ENCODE peak calls at places on chromosomes 12 and 14, in eight cellular contexts. X is B cell, K is MCF 10A, H is endothelial cell, W is keratinocyte, L is gastrocnemius medialis, Q is adrenal gland, A is epithelial cell of esophagus. T is an unnamed sample.

GRCh38 chr12:2804390-2805145 is 7.9 kb upstream of the ITFG2 start:
- DNase-seq in Q (peak), W (no peak), K (no peak), L (peak), X (no peak), A (no peak), H (no peak), T (no peak)

GRCh38 chr12:111105294-111105693 is 184.9 kb upstream of the MYL2 start:
- DNase-seq in A (no peak), L (no peak), K (no peak), H (no peak), X (no peak), Q (no peak), W (no peak), T (no peak)

GRCh38 chr14:75182820-75183219 is 6.4 kb upstream of the TMED10 start:
- DNase-seq in L (no peak), K (peak), A (peak), H (no peak), W (no peak), Q (peak), X (no peak), T (no peak)

GRCh38 chr14:72948481-72949138 is 22.3 kb downstream of the DCAF4 start:
- DNase-seq in Q (peak), H (peak), X (peak), L (peak), K (peak), W (no peak), A (peak), T (peak)

GRCh38 chr14:99846808-99847207 is 53.6 kb downstream of the EML1 start:
- DNase-seq in H (no peak), X (no peak), L (no peak), K (no peak), W (no peak), A (no peak), Q (no peak), T (no peak)

GRCh38 chr14:82075566-82075965 is 541.9 kb upstream of the SEL1L start:
- DNase-seq in K (peak), Q (peak), H (peak), A (peak), L (no peak), W (no peak), X (no peak), T (peak)

GRCh38 chr12:54018608-54018984 is 9.6 kb upstream of the HOXC6 start:
- DNase-seq in W (no peak), K (peak), Q (no peak), X (no peak), A (no peak), L (peak), H (no peak), T (no peak)

GRCh38 chr12:130804216-130804615 is 34.8 kb downstream of the STX2 start:
- DNase-seq in A (no peak), Q (no peak), L (no peak), H (no peak), K (no peak), W (no peak), X (no peak), T (no peak)

GRCh38 chr14:96380735-96381134 is 11.2 kb upstream of the AK7 start:
- DNase-seq in A (no peak), H (no peak), X (no peak), Q (no peak), L (no peak), W (no peak), K (no peak), T (no peak)

GRCh38 chr14:90508536-90509254 is 111.9 kb downstream of the CALM1 start:
- DNase-seq in W (no peak), H (no peak), X (no peak), A (peak), K (no peak), L (no peak), Q (no peak), T (no peak)

GRCh38 chr14:103386632-103387329 is 1.6 kb downstream of the MARK3 start:
- DNase-seq in H (no peak), X (no peak), L (no peak), K (no peak), W (no peak), Q (no peak), A (peak), T (no peak)

GRCh38 chr12:62288328-62288727 is 28.1 kb downstream of the USP15 start:
- DNase-seq in Q (no peak), W (no peak), H (no peak), X (no peak), K (no peak), A (no peak), L (no peak), T (no peak)

GRCh38 chr12:69266045-69266635 is 26.8 kb downstream of the CPSF6 start:
- DNase-seq in X (no peak), W (no peak), K (peak), Q (no peak), H (no peak), A (peak), L (no peak), T (no peak)

GRCh38 chr12:8692573-8692972 is 5.2 kb upstream of the RIMKLB start:
- DNase-seq in X (peak), L (no peak), W (no peak), H (peak), A (peak), K (no peak), Q (no peak), T (no peak)

GRCh38 chr14:91835920-91836843 is 31.2 kb downstream of the TC2N start:
- DNase-seq in A (peak), K (peak), H (peak), W (peak), L (peak), Q (peak), X (peak), T (peak)

GRCh38 chr12:79737875-79738718 is 47.3 kb upstream of the PAWR start:
- DNase-seq in X (peak), Q (no peak), A (peak), H (peak), K (peak), L (no peak), W (peak), T (peak)

GRCh38 chr12:80958162-80958561 is 20.4 kb upstream of the LIN7A start:
- DNase-seq in H (no peak), K (no peak), X (no peak), W (no peak), Q (no peak), A (no peak), L (no peak), T (no peak)

GRCh38 chr12:54300267-54300731 is 516 bp downstream of the NFE2 start:
- DNase-seq in Q (no peak), X (no peak), A (no peak), K (peak), L (no peak), H (no peak), W (no peak), T (no peak)

GRCh38 chr12:65603428-65604351 is 220.6 kb upstream of the HMGA2 start:
- DNase-seq in Q (no peak), W (no peak), H (no peak), K (peak), A (peak), L (no peak), X (no peak), T (no peak)

GRCh38 chr14:102213984-102214658 is 74.4 kb downstream of the WDR20 start:
- DNase-seq in W (no peak), H (no peak), A (peak), X (no peak), Q (no peak), L (no peak), K (no peak), T (no peak)

GRCh38 chr12:76948895-76949294 is 70.1 kb upstream of the CSRP2 start:
- DNase-seq in Q (no peak), X (no peak), W (no peak), H (no peak), K (no peak), L (no peak), A (no peak), T (no peak)

GRCh38 chr12:24898185-24898584 is 50.7 kb downstream of the BCAT1 start:
- DNase-seq in W (no peak), H (no peak), L (no peak), K (peak), A (no peak), Q (no peak), X (no peak), T (no peak)

GRCh38 chr14:22434901-22435565 is 154.0 kb downstream of the DAD1 start:
- DNase-seq in K (no peak), X (no peak), Q (no peak), H (no peak), A (no peak), L (no peak), W (no peak), T (no peak)

GRCh38 chr12:85784096-85784720 is 52.0 kb downstream of the RASSF9 start:
- DNase-seq in H (no peak), W (no peak), X (no peak), L (no peak), K (no peak), A (peak), Q (no peak), T (no peak)

GRCh38 chr12:48004039-48004940 is at the start of gene COL2A1:
- DNase-seq in A (peak), H (peak), W (no peak), K (no peak), X (peak), L (no peak), Q (peak), T (peak)

GRCh38 chr12:129325566-129325965 is 472.3 kb downstream of the GLT1D1 start:
- DNase-seq in X (no peak), K (no peak), L (no peak), Q (no peak), H (no peak), A (peak), W (no peak), T (no peak)

GRCh38 chr12:53543539-53543938 is 36.3 kb upstream of the NPFF start:
- DNase-seq in X (peak), Q (peak), H (peak), L (peak), K (peak), A (peak), W (no peak), T (peak)

GRCh38 chr12:64806593-64806992 is 17.9 kb upstream of the TBC1D30 start:
- DNase-seq in X (no peak), H (no peak), L (no peak), A (peak), W (no peak), K (peak), Q (peak), T (no peak)

GRCh38 chr12:121816925-121817647 is 13.3 kb downstream of the SETD1B start:
- DNase-seq in K (no peak), H (no peak), W (no peak), Q (peak), X (no peak), A (no peak), L (no peak), T (no peak)

GRCh38 chr14:54697806-54698205 is 130.9 kb downstream of the SAMD4A start:
- DNase-seq in L (peak), W (no peak), K (no peak), X (no peak), A (peak), H (no peak), Q (no peak), T (no peak)

GRCh38 chr12:11650697-11651281 is 1.3 kb downstream of the ETV6 start:
- DNase-seq in X (peak), W (no peak), Q (no peak), A (peak), H (no peak), L (no peak), K (peak), T (peak)

GRCh38 chr12:13964666-13965065 is 16.7 kb downstream of the GRIN2B start:
- DNase-seq in Q (no peak), W (no peak), H (no peak), L (no peak), A (no peak), K (no peak), X (no peak), T (no peak)

GRCh38 chr12:13961983-13962382 is 19.4 kb downstream of the GRIN2B start:
- DNase-seq in K (no peak), L (no peak), A (no peak), W (no peak), H (no peak), X (no peak), Q (no peak), T (no peak)

GRCh38 chr12:13959131-13959734 is 22.2 kb downstream of the GRIN2B start:
- DNase-seq in Q (no peak), H (no peak), K (no peak), A (no peak), L (no peak), X (no peak), W (no peak), T (no peak)

GRCh38 chr12:13957576-13957975 is 23.8 kb downstream of the GRIN2B start:
- DNase-seq in A (no peak), H (no peak), L (no peak), X (no peak), K (no peak), Q (no peak), W (no peak), T (no peak)

GRCh38 chr12:13962699-13963098 is 18.7 kb downstream of the GRIN2B start:
- DNase-seq in L (no peak), H (no peak), A (no peak), Q (no peak), X (no peak), K (peak), W (no peak), T (no peak)
- TF ChIP-seq CTCF in L (no peak), H (no peak), A (no peak), Q (no peak), X (peak), K (no peak), W (peak), T (peak)

GRCh38 chr12:754871-755562 is 2.6 kb downstream of the WNK1 start:
- DNase-seq in L (no peak), W (no peak), X (peak), K (peak), Q (no peak), A (peak), H (no peak), T (peak)
- TF ChIP-seq CTCF in L (peak), W (peak), X (peak), K (peak), Q (peak), A (peak), H (peak), T (peak)

DNA sequence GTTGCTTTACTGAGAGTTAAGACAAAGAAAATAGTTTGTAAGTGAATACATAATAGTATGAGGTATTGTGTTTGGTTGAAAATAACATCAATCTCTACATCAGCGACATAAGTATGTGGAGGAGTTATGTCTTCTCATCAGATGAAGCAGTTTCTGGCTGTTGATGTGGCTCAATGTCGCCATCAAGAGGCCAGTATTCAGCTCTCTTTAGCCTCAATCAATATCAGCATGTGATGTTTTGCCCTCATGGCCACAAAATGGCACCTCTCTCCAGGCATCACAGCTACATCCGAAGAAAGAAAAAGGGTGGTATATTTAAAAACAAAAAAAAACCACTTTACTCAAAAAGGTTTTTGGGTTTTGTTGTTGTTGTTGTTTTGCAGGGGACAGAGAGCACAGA is 302.3 kb upstream of the TMEM132C start:
- DNase-seq in H (no peak), Q (no peak), W (no peak), L (no peak), A (no peak), K (no peak), X (no peak), T (no peak)
- TF ChIP-seq CTCF in H (no peak), Q (peak), W (no peak), L (no peak), A (no peak), K (no peak), X (no peak), T (no peak)

GRCh38 chr14:38618514-38618913 is 362.6 kb upstream of the CLEC14A start:
- DNase-seq in W (no peak), Q (no peak), A (no peak), X (no peak), H (no peak), L (no peak), K (no peak), T (no peak)
- TF ChIP-seq CTCF in W (no peak), Q (no peak), A (no peak), X (no peak), H (no peak), L (no peak), K (no peak), T (peak)

DNA sequence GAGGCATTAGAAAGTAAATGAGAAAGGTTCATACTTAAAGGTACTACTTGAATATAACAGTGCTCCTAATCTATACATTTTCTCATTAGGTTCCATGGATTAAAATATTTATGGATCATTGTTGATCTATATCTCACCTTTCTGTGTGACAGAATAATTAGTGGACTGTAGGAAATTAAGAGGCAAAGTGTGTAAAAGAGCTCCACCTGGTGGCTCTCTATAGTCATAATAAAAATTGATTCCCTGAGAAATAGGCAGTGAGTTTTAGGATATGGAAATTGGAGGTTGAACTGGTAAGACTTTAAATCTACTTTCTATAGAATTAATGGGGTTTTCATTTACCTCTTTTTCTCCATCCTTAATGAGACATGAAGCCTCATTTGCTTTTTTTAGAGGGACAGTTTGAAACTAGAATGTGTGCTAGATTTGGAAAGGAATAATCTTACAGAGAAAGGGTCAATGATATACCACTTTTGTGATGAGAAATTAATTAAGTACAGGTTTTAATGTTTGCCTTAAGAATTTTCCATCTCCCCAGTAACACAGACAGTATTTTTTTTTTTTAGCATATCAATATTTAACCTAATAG is 11.8 kb upstream of the DERA start:
- DNase-seq in W (no peak), Q (no peak), X (no peak), H (no peak), A (peak), K (peak), L (no peak), T (no peak)
- TF ChIP-seq CTCF in W (peak), Q (peak), X (peak), H (peak), A (peak), K (peak), L (peak), T (peak)

DNA sequence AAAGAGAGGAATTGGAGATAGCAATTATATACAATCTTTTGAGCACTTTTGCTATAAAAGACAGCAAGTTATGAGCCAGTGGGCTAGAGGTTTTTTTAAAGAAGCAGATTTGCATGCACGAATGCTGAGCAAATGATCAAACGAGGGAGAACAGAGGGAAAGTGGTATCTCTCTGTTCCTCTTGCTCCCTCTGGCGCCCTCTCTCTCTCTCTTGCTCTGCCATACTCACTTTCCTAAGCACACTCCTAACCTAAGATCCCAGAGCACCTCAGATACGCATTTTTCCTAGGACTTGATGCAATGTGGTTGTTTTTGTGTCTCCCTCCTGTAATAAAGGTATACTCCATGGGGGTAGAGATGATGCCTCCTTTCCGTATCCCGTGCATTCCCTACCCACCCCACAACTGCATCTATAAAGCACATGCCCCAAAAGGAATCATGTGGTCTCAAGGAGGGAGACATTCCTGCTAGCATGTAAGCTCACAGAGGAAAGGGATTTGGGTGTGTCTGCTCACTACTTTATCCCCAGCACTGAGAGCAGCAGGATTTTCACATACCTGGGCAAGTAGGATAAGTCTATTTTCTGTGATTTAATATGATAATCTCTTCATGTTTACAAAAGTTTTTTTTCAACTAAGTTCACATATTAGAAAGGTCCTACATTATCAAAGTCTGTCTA is 270.2 kb downstream of the SSPN start:
- DNase-seq in L (no peak), X (no peak), Q (no peak), W (no peak), K (no peak), H (no peak), A (no peak), T (no peak)
- TF ChIP-seq CTCF in L (no peak), X (no peak), Q (no peak), W (no peak), K (no peak), H (no peak), A (peak), T (no peak)

DNA sequence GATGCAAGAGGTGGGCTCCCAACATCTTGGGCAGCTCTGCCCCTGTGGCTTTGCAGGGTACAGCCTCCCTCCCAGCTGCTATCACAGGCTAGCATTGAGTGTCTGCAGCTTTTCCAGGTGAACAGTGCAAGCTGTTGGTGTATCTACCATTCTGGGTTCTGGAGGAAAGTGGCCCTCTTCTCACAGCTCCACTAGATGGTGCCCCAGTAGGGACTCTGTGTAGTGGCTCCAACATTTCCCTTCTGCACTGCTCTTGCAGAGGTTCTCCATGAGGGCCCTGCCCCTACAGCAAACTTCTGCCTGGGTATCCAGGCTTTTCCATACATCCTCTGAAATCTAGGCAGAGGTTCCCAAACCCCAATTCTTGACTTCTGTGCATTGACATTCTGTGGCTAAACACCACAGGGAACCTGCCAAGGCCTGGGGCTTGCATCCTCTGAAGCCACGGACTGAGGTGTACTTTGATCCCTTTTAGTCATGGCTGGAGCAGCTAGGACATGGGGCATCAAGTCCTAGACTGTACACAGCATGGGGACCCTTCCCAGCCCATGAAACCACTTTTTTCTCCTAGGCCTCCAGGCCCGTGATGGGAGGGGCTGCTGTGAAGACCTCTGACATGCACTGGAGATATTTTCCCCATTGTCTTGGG is 24.0 kb upstream of the SLC38A1 start:
- DNase-seq in H (no peak), A (peak), Q (no peak), K (peak), W (no peak), L (no peak), X (no peak), T (no peak)
- TF ChIP-seq CTCF in H (no peak), A (no peak), Q (no peak), K (no peak), W (peak), L (no peak), X (no peak), T (no peak)